ENCODE peak calls at places on chromosomes 4 and X, in five cellular contexts. A is NAMALWA, V is NCI-H1092, F is ACHN, H is AG08395. L is an unnamed sample.
A peak's percentile ranks its signal among the peaks of the same experiment; 100 is the strongest.

GRCh38 chr4:78426972-78427371 is 124.6 kb upstream of the ANXA3 start:
- DNase-seq in F (peak; percentile 46), V (no peak), H (no peak), A (no peak), L (no peak)

GRCh38 chrX:38220936-38221386 is 290 bp upstream of the SRPX start:
- DNase-seq in V (no peak), A (no peak), F (no peak), H (no peak), L (no peak)

GRCh38 chrX:128816919-128817318 is 706.4 kb downstream of the SMARCA1 start:
- DNase-seq in A (peak; percentile 23), F (peak; percentile 6), V (peak; percentile 21), H (no peak), L (peak; percentile 2)

GRCh38 chrX:15511563-15511962 is 11.0 kb downstream of the BMX start:
- DNase-seq in A (no peak), F (no peak), H (no peak), V (no peak), L (no peak)

GRCh38 chr4:29079260-29079659 is 1640.9 kb upstream of the PCDH7 start:
- DNase-seq in H (no peak), A (peak; percentile 4), F (no peak), V (no peak), L (no peak)

GRCh38 chrX:34866636-34867035 is 76.0 kb upstream of the FAM47B start:
- DNase-seq in H (peak; percentile 13), V (no peak), F (no peak), A (no peak), L (no peak)

GRCh38 chr4:39542633-39543393 is 15.6 kb upstream of the UGDH start:
- DNase-seq in A (no peak), H (no peak), V (no peak), F (peak; percentile 44), L (no peak)

GRCh38 chr4:38177792-38178665 is 217.8 kb downstream of the PTTG2 start:
- DNase-seq in V (peak; percentile 31), H (no peak), F (no peak), A (peak; percentile 15), L (peak; percentile 62)

GRCh38 chrX:153861147-153861546 is 24.8 kb downstream of the L1CAM start:
- DNase-seq in A (no peak), H (no peak), V (no peak), F (no peak), L (no peak)

GRCh38 chrX:100850317-100850716 is 23.8 kb downstream of the NOX1 start:
- DNase-seq in H (no peak), A (no peak), V (no peak), F (no peak), L (no peak)

GRCh38 chrX:13283968-13284914 is 35.6 kb downstream of the ATXN3L start:
- DNase-seq in F (no peak), V (no peak), H (peak; percentile 65), A (no peak), L (no peak)

GRCh38 chr4:89308161-89308500 is 531 bp upstream of the GPRIN3 start:
- DNase-seq in A (no peak), H (no peak), F (no peak), V (no peak), L (no peak)

GRCh38 chr4:121182296-121182695 is 18.2 kb upstream of the TNIP3 start:
- DNase-seq in V (no peak), F (peak; percentile 1), H (peak; percentile 35), A (no peak), L (no peak)

GRCh38 chr4:38660838-38661237 is 3.2 kb upstream of the KLF3 start:
- DNase-seq in H (no peak), F (no peak), V (no peak), A (no peak), L (no peak)

GRCh38 chr4:23904639-23905061 is 14.8 kb upstream of the PPARGC1A start:
- DNase-seq in A (no peak), H (no peak), V (no peak), F (no peak), L (no peak)

GRCh38 chr4:173521474-173522159 is 8.4 kb downstream of the HAND2 start:
- DNase-seq in F (no peak), H (no peak), V (no peak), A (no peak), L (no peak)